ENCODE peak calls at places on chromosome X, in four cellular contexts. X, N, Q and G are unnamed samples.

GRCh38 chrX:71661919-71662318 is 5.4 kb upstream of the LOC101059915 start:
- DNase-seq in X (no peak), N (no peak), Q (no peak), G (no peak)

GRCh38 chrX:154320406-154320805 is 24.8 kb downstream of the TKTL1 start:
- DNase-seq in X (no peak), N (no peak), Q (no peak), G (no peak)

GRCh38 chrX:110317079-110317819 is 636 bp downstream of the AMMECR1 start:
- DNase-seq in X (peak; percentile 4), N (peak; percentile 17), Q (no peak), G (peak; percentile 35)

GRCh38 chrX:108219949-108220601 is 128.5 kb downstream of the ATG4A start:
- DNase-seq in X (no peak), N (no peak), Q (no peak), G (no peak)

GRCh38 chrX:15157624-15158023 is 112.3 kb downstream of the ASB9 start:
- DNase-seq in X (no peak), N (no peak), Q (no peak), G (no peak)

GRCh38 chrX:12901486-12901885 is 4.9 kb upstream of the TLR8 start:
- DNase-seq in X (peak; percentile 56), N (peak; percentile 74), Q (peak; percentile 44), G (peak; percentile 77)

GRCh38 chrX:1281511-1281910 is 12.9 kb downstream of the CSF2RA start:
- DNase-seq in X (no peak), N (no peak), Q (no peak), G (no peak)

GRCh38 chrX:153522259-153522658 is 4.8 kb downstream of the ATP2B3 start:
- DNase-seq in X (no peak), N (no peak), Q (no peak), G (no peak)

GRCh38 chrX:151634937-151635336 is 60.3 kb upstream of the PRRG3 start:
- DNase-seq in X (no peak), N (no peak), Q (no peak), G (no peak)

GRCh38 chrX:151505796-151506195 is 57.7 kb upstream of the PASD1 start:
- DNase-seq in X (peak; percentile 37), N (no peak), Q (no peak), G (no peak)

GRCh38 chrX:3713937-3714434 is 537 bp upstream of the PRKX start:
- DNase-seq in X (peak; percentile 9), N (peak; percentile 34), Q (no peak), G (peak; percentile 38)

GRCh38 chrX:121365572-121366161 is 318.3 kb downstream of the GLUD2 start:
- DNase-seq in X (no peak), N (peak; percentile 31), Q (no peak), G (peak; percentile 44)

GRCh38 chrX:153592966-153593688 is 5.8 kb downstream of the CCNQ start:
- DNase-seq in X (no peak), N (no peak), Q (no peak), G (no peak)

GRCh38 chrX:41388543-41388942 is 54.6 kb downstream of the DDX3X start:
- DNase-seq in X (no peak), N (no peak), Q (no peak), G (no peak)

GRCh38 chrX:51148848-51149247 is 183.8 kb upstream of the NUDT10 start:
- DNase-seq in X (peak; percentile 50), N (no peak), Q (no peak), G (no peak)

GRCh38 chrX:13669246-13669689 is 16.3 kb downstream of the TCEANC start:
- DNase-seq in X (peak; percentile 12), N (peak; percentile 82), Q (peak; percentile 98), G (peak; percentile 82)

GRCh38 chrX:24167719-24168472 is 18.4 kb downstream of the ZFX start:
- DNase-seq in X (peak; percentile 50), N (no peak), Q (no peak), G (no peak)

GRCh38 chrX:130606415-130606814 is 204.6 kb downstream of the RBMX2 start:
- DNase-seq in X (no peak), N (no peak), Q (no peak), G (no peak)

GRCh38 chrX:44674906-44675305 is 132.2 kb upstream of the FUNDC1 start:
- DNase-seq in X (no peak), N (no peak), Q (no peak), G (no peak)

GRCh38 chrX:55521687-55522086 is 32.0 kb upstream of the USP51 start:
- DNase-seq in X (no peak), N (no peak), Q (no peak), G (no peak)

GRCh38 chrX:55522577-55523254 is 33.1 kb upstream of the USP51 start:
- DNase-seq in X (no peak), N (no peak), Q (no peak), G (no peak)

DNA sequence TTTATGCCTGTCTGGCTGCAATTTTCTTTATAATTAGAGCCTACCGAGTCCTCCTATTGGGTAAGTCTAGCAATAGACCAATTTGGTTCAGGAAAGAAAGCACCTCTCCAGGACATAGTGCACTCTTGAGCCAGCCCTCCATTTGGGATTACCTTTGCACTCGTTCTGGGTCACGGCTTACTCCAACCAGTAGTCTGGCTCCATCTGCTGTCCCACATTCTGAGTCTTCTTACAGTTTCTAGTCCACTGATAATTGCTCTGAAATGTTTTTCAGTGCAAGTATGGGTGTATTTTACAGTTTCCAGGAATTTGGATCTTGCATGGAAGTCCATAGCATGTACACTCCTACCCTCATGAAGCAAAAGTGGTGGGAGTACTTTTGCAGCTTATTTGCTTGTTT is 34.8 kb upstream of the USP51 start:
- DNase-seq in X (no peak), N (no peak), Q (peak; percentile 2), G (no peak)
- TF ChIP-seq CTCF in X (no peak), N (no peak), Q (no peak), G (no peak)

GRCh38 chrX:45758319-45758718 is 557.6 kb upstream of the DIPK2B start:
- DNase-seq in X (no peak), N (peak; percentile 17), Q (peak; percentile 84), G (no peak)
- H3K27ac ChIP-seq in X (no peak overlapping the region), N (peak overlapping the region; percentile 52), Q (peak overlapping the region; percentile 85), G (peak overlapping the region; percentile 61)

GRCh38 chrX:103464774-103465117 is 54.5 kb downstream of the RAB40A start:
- DNase-seq in X (peak; percentile 81), N (peak; percentile 80), Q (peak; percentile 77), G (peak; percentile 82)

GRCh38 chrX:103461156-103461555 is 58.1 kb downstream of the RAB40A start:
- DNase-seq in X (peak; percentile 0), N (no peak), Q (no peak), G (no peak)

GRCh38 chrX:103467156-103467555 is 52.1 kb downstream of the RAB40A start:
- DNase-seq in X (no peak), N (no peak), Q (no peak), G (no peak)

GRCh38 chrX:103467870-103468269 is 51.4 kb downstream of the RAB40A start:
- DNase-seq in X (no peak), N (no peak), Q (no peak), G (no peak)

GRCh38 chrX:103464071-103464773 is 55.1 kb downstream of the RAB40A start:
- DNase-seq in X (peak; percentile 52), N (peak; percentile 10), Q (peak; percentile 66), G (no peak)
- TF ChIP-seq CTCF in X (peak; percentile 52), N (no peak), Q (peak; percentile 64), G (no peak)

GRCh38 chrX:68234171-68234910 is 199.0 kb downstream of the OPHN1 start:
- DNase-seq in X (no peak), N (no peak), Q (no peak), G (no peak)
- H3K27ac ChIP-seq in X (no peak overlapping the region), N (no peak overlapping the region), Q (no peak overlapping the region), G (no peak overlapping the region)

DNA sequence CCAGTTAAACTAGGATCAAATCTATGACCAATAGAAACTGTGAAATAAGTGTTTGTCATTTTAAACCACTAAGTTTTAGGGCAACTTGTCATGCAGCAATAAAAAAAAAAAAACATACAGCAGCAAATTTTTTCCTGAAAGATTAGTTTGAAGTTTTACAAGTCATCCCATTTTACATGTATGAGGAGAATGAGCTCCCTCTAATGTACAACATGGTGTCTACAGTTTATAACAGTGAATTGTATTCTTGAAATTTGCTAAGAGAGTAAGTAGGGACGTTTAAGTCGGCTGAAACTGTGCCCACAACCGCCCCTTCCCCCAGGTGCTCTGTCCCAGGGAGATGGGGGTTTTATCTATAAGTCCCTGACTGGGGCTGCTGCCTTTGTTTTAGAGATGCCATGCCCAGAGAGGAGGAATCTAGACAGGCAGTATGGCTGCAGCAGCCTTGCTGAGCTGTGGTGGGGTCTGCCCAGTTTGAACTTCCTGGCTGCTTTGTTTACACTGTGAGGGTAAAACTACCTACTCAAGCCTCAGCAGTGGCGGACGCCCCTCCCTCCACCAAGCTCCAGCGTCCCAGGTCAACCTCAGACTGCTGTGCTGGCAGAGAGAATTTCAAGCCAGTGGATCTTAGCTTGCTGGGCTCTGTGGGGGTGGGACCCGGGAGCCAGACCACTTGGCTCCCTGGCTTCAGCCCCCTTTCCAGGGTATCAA is 499.3 kb upstream of the CT83 start:
- DNase-seq in X (no peak), N (no peak), Q (no peak), G (no peak)
- TF ChIP-seq CTCF in X (no peak), N (peak; percentile 13), Q (no peak), G (no peak)

DNA sequence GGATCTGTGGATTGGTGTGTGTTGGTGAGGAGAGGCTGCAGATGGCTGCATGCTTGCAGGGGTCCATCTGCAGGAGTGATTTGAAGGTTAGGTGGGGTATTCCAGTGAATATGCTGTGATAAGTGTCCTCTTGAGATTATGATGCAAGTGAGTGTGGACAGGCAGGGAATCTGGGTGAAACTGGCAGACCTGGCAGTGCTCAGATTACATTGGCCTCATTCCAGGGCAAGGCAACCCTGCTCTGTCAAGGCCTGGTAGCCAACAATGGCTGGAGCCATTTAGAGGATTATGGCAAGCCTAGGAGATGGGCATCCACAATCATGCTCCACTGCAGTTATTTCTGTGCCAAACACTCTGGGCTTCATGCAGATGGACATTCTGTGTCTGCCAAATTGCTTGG is 113.9 kb downstream of the RTL3 start:
- DNase-seq in X (no peak), N (no peak), Q (no peak), G (no peak)
- H3K27ac ChIP-seq in X (no peak overlapping the region), N (no peak overlapping the region), Q (no peak overlapping the region), G (no peak overlapping the region)